ENCODE peak calls at places on chromosome 21, in five cellular contexts. G, T, C, X and R are unnamed samples.

GRCh38 chr21:31654340-31654739 is 5.2 kb upstream of the SOD1 start:
- DNase-seq in X (no peak), T (no peak), C (no peak), G (no peak), R (no peak)

GRCh38 chr21:27648560-27648959 is 681.7 kb upstream of the ADAMTS5 start:
- DNase-seq in X (no peak), G (no peak), C (no peak), T (no peak), R (no peak)

GRCh38 chr21:32713726-32714125 is 14.1 kb downstream of the SYNJ1 start:
- DNase-seq in C (no peak), X (peak), G (no peak), T (no peak), R (no peak)

GRCh38 chr21:35020902-35021301 is 28.2 kb downstream of the RUNX1 start:
- DNase-seq in T (no peak), G (no peak), C (peak), X (no peak), R (no peak)

GRCh38 chr21:27408826-27409225 is 441.9 kb upstream of the ADAMTS5 start:
- DNase-seq in C (no peak), G (no peak), T (no peak), X (no peak), R (no peak)

GRCh38 chr21:29025328-29025713 is 853 bp downstream of the USP16 start:
- DNase-seq in X (no peak), G (no peak), C (no peak), T (no peak), R (peak)

GRCh38 chr21:26451014-26451740 is 121.9 kb downstream of the CYYR1 start:
- DNase-seq in G (no peak), X (no peak), T (no peak), C (no peak), R (no peak)

GRCh38 chr21:30620522-30620921 is at the start of gene KRTAP20-4:
- DNase-seq in T (no peak), X (no peak), C (no peak), G (no peak), R (no peak)

GRCh38 chr21:26977741-26978140 is 10.9 kb upstream of the ADAMTS5 start:
- DNase-seq in X (no peak), G (no peak), C (no peak), T (no peak), R (no peak)

GRCh38 chr21:44836666-44837471 is 19.0 kb upstream of the SUMO3 start:
- DNase-seq in T (no peak), C (no peak), G (no peak), X (peak), R (peak)

GRCh38 chr21:43884861-43885370 is 19.9 kb downstream of the AGPAT3 start:
- DNase-seq in C (no peak), G (no peak), T (no peak), X (no peak), R (peak)

GRCh38 chr21:41768371-41769042 is 1.7 kb upstream of the RIPK4 start:
- DNase-seq in X (no peak), T (no peak), G (peak), C (peak), R (no peak)

GRCh38 chr21:44509539-44509938 is 30.5 kb downstream of the KRTAP10-1 start:
- DNase-seq in G (peak), X (no peak), C (no peak), T (no peak), R (no peak)

GRCh38 chr21:35036521-35037383 is 12.3 kb downstream of the RUNX1 start:
- DNase-seq in C (peak), G (no peak), T (no peak), X (no peak), R (no peak)

GRCh38 chr21:44784810-44785209 is 16.8 kb downstream of the UBE2G2 start:
- DNase-seq in G (no peak), X (no peak), T (no peak), C (no peak), R (no peak)

GRCh38 chr21:29499734-29500343 is 201.1 kb downstream of the BACH1 start:
- DNase-seq in X (peak), T (no peak), C (no peak), G (peak), R (peak)

GRCh38 chr21:27953328-27954045 is 986.6 kb upstream of the ADAMTS5 start:
- DNase-seq in C (no peak), T (no peak), G (no peak), X (no peak), R (no peak)

DNA sequence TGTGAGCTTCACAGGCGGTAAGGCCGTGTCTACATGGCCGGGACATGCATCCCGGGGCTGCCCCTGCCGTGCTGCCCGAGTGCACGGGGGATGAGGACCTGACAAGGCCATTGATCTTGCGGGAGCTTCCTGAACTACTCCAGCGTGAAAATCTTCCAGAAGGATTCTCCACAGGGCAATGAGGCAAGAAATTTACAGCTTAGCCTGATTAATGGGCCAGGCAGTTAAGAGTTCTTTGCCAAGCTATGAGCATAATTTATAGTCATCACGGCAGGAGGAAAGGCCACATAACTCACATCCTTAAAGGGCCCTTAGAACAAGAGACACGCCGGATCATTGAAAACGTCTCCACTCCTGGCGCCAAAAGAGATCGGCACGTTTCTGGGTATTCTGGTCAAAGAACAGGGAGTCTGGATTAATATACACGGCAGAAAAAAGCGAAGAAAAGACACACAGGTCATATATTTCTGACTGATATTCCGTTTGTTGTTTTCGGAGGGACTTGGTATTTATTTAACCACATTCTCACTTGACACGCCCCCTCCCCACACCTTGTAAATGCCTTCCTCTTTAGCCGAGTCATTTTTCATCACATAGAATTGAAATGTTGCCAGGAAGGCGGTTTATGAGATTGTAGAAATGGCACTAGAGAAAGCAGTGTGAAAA is 180.5 kb downstream of the DYRK1A start:
- DNase-seq in G (no peak), X (no peak), C (peak), T (no peak), R (peak)
- TF ChIP-seq POLR2A in G (no peak), X (no peak), C (no peak), T (no peak), R (no peak)

GRCh38 chr21:36135391-36136094 is 664 bp downstream of the CBR3 start:
- DNase-seq in G (no peak), T (peak), X (peak), C (peak), R (peak)
- TF ChIP-seq POLR2A in G (no peak), T (no peak), X (no peak), C (no peak), R (no peak)

GRCh38 chr21:45976666-45977335 is 4.8 kb upstream of the COL6A1 start:
- DNase-seq in T (no peak), C (peak), X (no peak), G (no peak), R (no peak)

GRCh38 chr21:45972716-45973474 is 8.7 kb upstream of the COL6A1 start:
- DNase-seq in T (peak), C (peak), G (no peak), X (no peak), R (no peak)

GRCh38 chr21:45973475-45974072 is 8.0 kb upstream of the COL6A1 start:
- DNase-seq in X (peak), G (peak), T (peak), C (peak), R (peak)

GRCh38 chr21:45974073-45975016 is 7.2 kb upstream of the COL6A1 start:
- DNase-seq in X (peak), C (peak), G (peak), T (peak), R (no peak)

GRCh38 chr21:45975017-45975595 is 6.5 kb upstream of the COL6A1 start:
- DNase-seq in X (no peak), C (peak), G (peak), T (no peak), R (no peak)
- TF ChIP-seq POLR2A in X (no peak), C (no peak), G (no peak), T (no peak), R (no peak)

GRCh38 chr21:33874161-33874560 is 41.4 kb downstream of the ATP5PO start:
- DNase-seq in C (no peak), T (no peak), G (no peak), X (no peak), R (no peak)

GRCh38 chr21:33875026-33875695 is 40.4 kb downstream of the ATP5PO start:
- DNase-seq in G (no peak), C (no peak), T (no peak), X (no peak), R (no peak)

GRCh38 chr21:33873116-33873515 is 42.5 kb downstream of the ATP5PO start:
- DNase-seq in C (no peak), X (no peak), T (no peak), G (no peak), R (no peak)

GRCh38 chr21:33870768-33871167 is 44.8 kb downstream of the ATP5PO start:
- DNase-seq in X (no peak), G (no peak), T (no peak), C (no peak), R (peak)

DNA sequence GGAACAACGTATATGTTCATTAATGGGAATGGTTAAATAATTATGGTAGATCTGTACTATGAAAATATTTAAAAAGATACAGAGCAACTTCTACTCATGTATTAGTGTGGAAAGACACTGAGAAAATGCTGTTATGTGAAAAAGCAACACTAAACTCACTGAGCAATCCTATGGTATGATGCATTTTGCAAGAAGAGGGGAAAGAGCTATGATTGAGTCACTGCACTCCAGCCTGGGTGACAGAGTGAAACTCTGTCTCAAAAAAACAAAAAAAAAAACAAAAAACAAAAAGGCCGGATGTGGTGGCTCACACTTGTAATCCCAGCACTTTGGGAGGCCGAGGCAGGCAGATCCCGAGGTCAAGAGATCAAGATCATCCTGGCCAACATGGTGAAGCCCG is 44.4 kb downstream of the ATP5PO start:
- DNase-seq in X (no peak), T (no peak), C (no peak), G (no peak), R (no peak)
- TF ChIP-seq POLR2A in X (no peak), T (no peak), C (no peak), G (no peak), R (no peak)

DNA sequence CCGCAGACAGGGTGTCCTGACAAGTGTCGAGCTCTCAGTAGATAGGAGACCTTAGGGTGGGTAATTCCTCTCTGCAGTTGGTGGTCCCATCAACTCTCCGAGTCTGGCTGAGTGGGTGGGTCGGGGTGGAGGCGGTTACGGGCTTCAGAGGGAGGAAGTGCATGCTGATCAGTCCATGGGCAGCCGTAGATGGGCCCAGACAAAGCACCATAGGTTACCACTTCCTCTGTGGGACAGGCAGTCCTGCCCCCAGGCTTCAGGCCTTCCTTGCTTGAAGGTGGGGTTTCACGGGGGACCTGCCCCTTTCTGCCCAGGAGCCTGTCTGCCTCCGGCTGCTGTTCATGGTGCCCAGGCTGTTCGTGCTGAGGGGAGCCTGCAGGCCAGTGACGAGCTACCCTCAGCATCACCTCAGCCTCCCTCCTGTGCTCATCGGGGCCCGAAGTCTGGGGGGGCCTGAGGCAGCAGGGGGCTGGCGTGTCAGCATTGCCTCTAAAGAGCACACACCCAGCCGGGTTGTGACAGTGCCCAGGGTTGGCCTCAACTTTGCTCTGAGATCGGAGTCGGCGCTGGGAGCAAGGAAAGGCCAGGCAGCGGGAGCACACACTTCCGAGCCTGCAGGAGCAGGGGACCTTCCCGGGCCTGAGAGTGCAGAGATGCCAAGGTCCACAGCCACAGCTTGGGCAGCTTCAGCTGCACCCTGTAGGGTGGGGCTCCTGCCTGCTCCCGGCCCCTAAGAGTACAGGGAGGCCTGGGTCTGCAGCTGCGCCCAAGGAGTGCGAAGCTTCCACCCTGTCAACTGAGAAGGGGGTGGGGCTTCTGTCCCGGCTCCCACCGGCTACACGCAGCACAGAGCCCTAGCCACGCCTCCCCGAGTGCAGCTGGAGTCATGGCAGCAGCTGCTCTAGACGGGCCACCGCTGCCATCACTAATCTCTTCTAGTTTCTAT is 225.4 kb upstream of the NRIP1 start:
- DNase-seq in X (peak), T (no peak), C (no peak), G (no peak), R (no peak)
- TF ChIP-seq POLR2A in X (no peak), T (no peak), C (no peak), G (no peak), R (no peak)

GRCh38 chr21:24208562-24209260 is 1398.6 kb downstream of the MRPL39 start:
- DNase-seq in G (no peak), T (no peak), X (no peak), C (no peak), R (no peak)
- TF ChIP-seq POLR2A in G (no peak), T (no peak), X (no peak), C (no peak), R (no peak)

DNA sequence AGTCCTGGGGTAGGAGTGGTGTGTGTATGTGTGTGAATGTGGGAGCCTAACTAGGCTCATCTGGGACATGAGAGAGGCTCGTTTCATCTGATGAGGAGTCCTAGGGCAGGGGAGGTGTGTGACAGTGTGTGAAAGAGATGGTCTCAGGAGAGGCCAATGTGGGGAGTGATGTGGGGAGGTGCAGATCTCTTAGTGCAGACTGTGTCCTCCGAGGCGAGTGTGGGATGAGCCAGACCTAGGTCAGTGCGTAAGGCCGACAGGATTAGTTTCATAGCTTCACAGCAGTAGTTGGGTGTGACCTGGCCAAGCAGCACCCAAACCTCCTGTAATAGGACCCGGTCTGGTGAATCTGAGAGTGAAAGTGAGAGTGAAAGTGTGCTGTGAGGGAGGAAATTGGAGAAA is 94.7 kb downstream of the LIPI start:
- DNase-seq in X (no peak), G (no peak), C (no peak), T (peak), R (no peak)
- TF ChIP-seq POLR2A in X (no peak), G (no peak), C (no peak), T (no peak), R (no peak)

GRCh38 chr21:38831526-38832467 is 26.1 kb downstream of the ETS2 start:
- DNase-seq in X (no peak), T (no peak), C (peak), G (peak), R (peak)
- TF ChIP-seq POLR2A in X (no peak), T (no peak), C (no peak), G (no peak), R (no peak)